ENCODE peak calls at places on chromosomes 4 and X, in four cellular contexts. V is astrocyte of the spinal cord, D is glutamatergic neuron, B is ascending aorta. J is an unnamed sample.

GRCh38 chr4:35447474-35447873 is 796.8 kb downstream of the ARAP2 start:
- DNase-seq in V (no peak), D (no peak), B (no peak), J (no peak)

GRCh38 chrX:107686792-107687191 is 58.5 kb downstream of the PRPS1 start:
- DNase-seq in V (peak; percentile 28), D (no peak), B (no peak), J (no peak)

GRCh38 chr4:13547563-13548041 is 3.3 kb upstream of the NKX3-2 start:
- DNase-seq in V (no peak), D (no peak), B (no peak), J (no peak)

GRCh38 chr4:143626134-143626859 is 74.2 kb downstream of the FREM3 start:
- DNase-seq in V (peak; percentile 5), D (no peak), B (peak; percentile 13), J (no peak)

GRCh38 chr4:184722798-184723197 is 11.1 kb downstream of the CENPU start:
- DNase-seq in V (no peak), D (no peak), B (no peak), J (no peak)

GRCh38 chrX:49309401-49309981 is 6.0 kb downstream of the GAGE10 start:
- DNase-seq in V (peak; percentile 31), D (no peak), B (no peak), J (no peak)

GRCh38 chr4:168908093-168908492 is 102.0 kb downstream of the CBR4 start:
- DNase-seq in V (peak; percentile 76), D (no peak), B (no peak), J (peak; percentile 44)

GRCh38 chrX:21932277-21932996 is 8.1 kb upstream of the SMS start:
- DNase-seq in V (peak; percentile 91), D (no peak), B (no peak), J (no peak)

GRCh38 chrX:10759400-10759799 is 139.0 kb upstream of the MID1 start:
- DNase-seq in V (no peak), D (no peak), B (no peak), J (no peak)

GRCh38 chr4:78020677-78021076 is 36.4 kb upstream of the FRAS1 start:
- DNase-seq in V (no peak), D (no peak), B (no peak), J (no peak)

GRCh38 chrX:49039598-49040375 is 3.4 kb downstream of the TFE3 start:
- DNase-seq in V (peak; percentile 95), D (peak; percentile 26), B (peak; percentile 51), J (peak; percentile 74)

GRCh38 chrX:119145241-119145653 is 17.6 kb upstream of the KIAA1210 start:
- DNase-seq in V (no peak), D (peak; percentile 35), B (no peak), J (no peak)

GRCh38 chr4:2259541-2260267 is 2.2 kb downstream of the MXD4 start:
- DNase-seq in V (no peak), D (peak; percentile 14), B (peak; percentile 4), J (no peak)

GRCh38 chr4:94364527-94364926 is 21.9 kb upstream of the HPGDS start:
- DNase-seq in V (no peak), D (no peak), B (no peak), J (no peak)

GRCh38 chr4:169724251-169724650 is 33.5 kb downstream of the HPF1 start:
- DNase-seq in V (peak; percentile 33), D (no peak), B (no peak), J (peak; percentile 12)

GRCh38 chr4:52670739-52671138 is 11.6 kb upstream of the USP46 start:
- DNase-seq in V (no peak), D (no peak), B (no peak), J (no peak)

GRCh38 chr4:105257817-105258495 is 111.3 kb downstream of the TET2 start:
- DNase-seq in V (no peak), D (no peak), B (no peak), J (no peak)

GRCh38 chr4:69070590-69070989 is 25.7 kb upstream of the UGT2B7 start:
- DNase-seq in V (no peak), D (no peak), B (no peak), J (no peak)

GRCh38 chr4:114077610-114078009 is 98.2 kb upstream of the ARSJ start:
- DNase-seq in V (peak; percentile 86), D (no peak), B (no peak), J (peak; percentile 83)

GRCh38 chr4:149999485-150000074 is 78.7 kb upstream of the DCLK2 start:
- DNase-seq in V (peak; percentile 81), D (peak; percentile 22), B (no peak), J (peak; percentile 70)
- TF ChIP-seq CTCF in V (peak; percentile 83), D (peak; percentile 16), B (peak; percentile 73), J (peak; percentile 81)

DNA sequence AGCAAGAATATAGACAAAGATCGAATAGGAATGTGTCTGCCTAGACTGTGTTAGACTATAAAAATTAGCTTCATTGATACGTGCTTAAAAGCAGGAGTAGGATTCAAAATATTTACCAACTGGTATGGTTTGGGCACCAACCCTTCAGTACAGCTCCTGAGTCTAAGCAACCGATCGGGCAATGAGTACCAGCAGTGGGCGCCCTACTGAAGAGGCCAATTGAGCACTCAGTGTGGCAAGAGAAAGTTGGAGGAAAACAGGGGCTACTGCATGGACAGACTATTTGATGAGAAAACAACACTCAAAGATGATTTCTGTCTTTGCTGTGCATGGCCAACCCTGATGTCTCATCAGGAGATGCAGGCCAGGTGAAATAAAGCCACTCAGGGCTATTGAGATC is 176.0 kb upstream of the NWD2 start:
- DNase-seq in V (no peak), D (peak; percentile 20), B (no peak), J (no peak)
- TF ChIP-seq CTCF in V (no peak), D (no peak), B (no peak), J (no peak)

DNA sequence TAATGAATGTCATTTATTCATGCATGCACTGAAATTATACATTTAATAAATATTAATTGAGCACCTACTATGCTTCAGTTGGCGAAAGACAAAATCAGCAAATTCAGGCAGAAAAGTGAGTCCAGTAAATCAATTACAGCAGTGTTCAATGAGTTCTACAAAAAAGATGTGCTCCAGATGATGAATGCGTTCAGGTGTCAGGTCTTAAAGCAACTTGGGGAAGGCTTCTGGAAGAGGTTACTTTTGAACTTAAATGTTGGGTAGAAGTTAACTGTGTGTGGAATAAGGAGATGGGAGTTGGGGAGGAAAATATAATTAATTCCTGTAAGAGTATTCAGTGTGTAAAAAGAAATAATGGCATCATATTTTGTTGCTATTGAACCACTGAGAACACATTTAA is 79.0 kb downstream of the SLC7A11 start:
- DNase-seq in V (no peak), D (no peak), B (no peak), J (no peak)
- TF ChIP-seq CTCF in V (no peak), D (no peak), B (no peak), J (no peak)

DNA sequence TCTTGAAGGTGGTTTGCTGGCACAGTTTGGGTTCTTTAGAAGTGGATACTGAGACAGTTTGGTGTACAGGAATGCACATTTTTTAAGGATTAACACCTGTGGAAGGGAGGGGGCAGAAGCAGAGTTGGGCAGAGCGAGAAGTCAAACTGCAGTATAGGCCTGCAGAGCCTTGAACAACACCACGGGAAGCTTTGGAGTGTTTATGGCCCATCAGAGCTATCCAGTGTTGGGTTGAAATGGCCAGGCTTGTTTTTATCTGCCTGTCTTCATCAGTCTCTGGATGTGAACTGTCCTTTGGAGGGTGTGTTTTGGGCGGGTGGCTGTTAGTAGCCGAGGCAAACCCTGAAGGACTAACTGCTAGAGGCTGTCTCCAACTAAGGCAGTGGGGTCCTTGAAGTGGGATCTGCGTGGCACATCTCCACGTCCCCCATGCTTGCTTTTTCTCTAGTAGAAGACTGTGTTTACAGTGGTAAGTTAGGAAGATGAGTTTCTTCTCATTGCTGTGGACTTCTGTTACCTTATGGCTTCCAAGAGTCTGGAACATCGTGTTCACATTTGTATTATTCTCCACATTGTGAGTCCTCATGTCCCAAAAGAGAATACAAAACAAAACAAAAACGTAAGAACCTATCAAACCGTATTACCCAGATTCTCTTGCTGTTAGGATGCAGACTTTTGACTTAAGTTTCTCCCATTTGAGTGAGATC is 41.0 kb downstream of the TMEM131L start:
- DNase-seq in V (no peak), D (no peak), B (no peak), J (no peak)
- TF ChIP-seq CTCF in V (no peak), D (no peak), B (no peak), J (no peak)

GRCh38 chrX:54920610-54921426 is at the start of gene TRO:
- DNase-seq in V (peak; percentile 4), D (peak; percentile 70), B (no peak), J (no peak)
- TF ChIP-seq CTCF in V (peak; percentile 18), D (peak; percentile 32), B (no peak), J (peak; percentile 31)

DNA sequence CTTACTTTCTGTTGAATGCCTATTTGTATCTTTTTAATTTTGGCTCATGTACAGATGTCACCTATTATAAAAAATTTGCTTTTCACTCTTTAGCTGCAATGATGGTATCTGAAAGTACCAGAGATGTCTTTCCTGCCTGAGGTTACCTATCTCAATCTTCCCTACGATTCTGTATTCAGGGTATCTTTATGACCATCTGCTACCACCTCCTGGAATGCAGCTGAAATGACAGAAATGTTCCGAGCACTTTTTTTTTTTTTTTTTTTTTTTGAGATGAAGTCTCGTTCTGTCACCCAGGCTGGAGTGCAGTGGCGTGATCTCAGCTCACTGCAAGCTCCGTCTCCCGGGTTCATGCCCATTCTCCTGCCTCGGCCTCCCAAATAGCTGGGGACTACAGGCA is 136.4 kb downstream of the REPS2 start:
- DNase-seq in V (no peak), D (no peak), B (no peak), J (no peak)
- TF ChIP-seq CTCF in V (no peak), D (no peak), B (no peak), J (no peak)

GRCh38 chrX:112008724-112009123 is 73.9 kb downstream of the TRPC5 start:
- DNase-seq in V (no peak), D (no peak), B (no peak), J (no peak)

DNA sequence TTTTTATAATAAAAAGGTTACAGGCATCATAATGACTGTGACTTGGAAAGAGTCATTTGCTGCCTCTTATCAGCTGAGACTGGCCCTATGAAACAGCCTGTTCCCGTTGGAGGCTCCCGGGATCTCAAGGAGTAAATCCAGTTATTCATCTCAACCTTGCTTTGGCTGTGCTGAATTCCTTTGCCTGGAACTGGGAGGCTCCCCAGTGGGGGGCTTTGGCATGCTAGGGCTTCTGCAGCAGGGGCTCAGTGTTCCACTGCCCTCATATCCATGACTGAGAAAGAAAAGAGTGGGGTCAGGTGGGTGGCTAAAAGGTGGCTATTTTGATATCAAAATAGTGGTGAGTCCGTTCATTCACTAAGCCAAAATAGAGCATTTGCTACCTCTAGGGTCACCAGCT is 71.2 kb downstream of the TRPC5 start:
- DNase-seq in V (no peak), D (no peak), B (no peak), J (no peak)
- TF ChIP-seq CTCF in V (no peak), D (no peak), B (no peak), J (no peak)

DNA sequence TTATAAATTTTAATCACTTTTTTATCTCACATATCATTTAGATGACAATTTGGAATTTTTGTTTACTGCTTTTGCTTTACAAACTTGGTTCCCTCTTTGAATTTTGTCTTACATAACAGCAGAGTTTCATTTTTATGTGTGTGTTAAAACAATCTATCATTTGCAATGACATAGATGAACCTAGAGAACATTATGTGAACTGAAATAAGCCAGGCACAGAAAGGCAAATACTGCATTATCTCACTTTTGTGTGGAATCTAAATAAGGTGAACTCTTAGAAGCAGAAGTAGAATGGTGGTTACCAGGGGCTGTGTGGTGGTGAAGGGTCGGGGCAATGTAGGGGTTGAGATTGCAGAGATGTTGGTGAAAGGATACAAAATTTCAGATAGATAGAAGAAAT is 170.6 kb downstream of the GASK1B start:
- DNase-seq in V (no peak), D (no peak), B (no peak), J (no peak)
- TF ChIP-seq CTCF in V (no peak), D (no peak), B (no peak), J (no peak)